ENCODE peak calls at places on chromosome 10, in five cellular contexts. V is upper lobe of left lung, C is A549, L is stomach, J is sigmoid colon. H is an unnamed sample.

GRCh38 chr10:15897282-15897681 is 37.0 kb upstream of the MINDY3 start:
- DNase-seq in V (no peak), C (peak; percentile 36), L (no peak), J (no peak), H (no peak)

GRCh38 chr10:131187886-131188285 is 123.6 kb downstream of the TCERG1L start:
- DNase-seq in V (no peak), C (no peak), L (no peak), J (no peak), H (no peak)

GRCh38 chr10:130479146-130479545 is 343.0 kb downstream of the GLRX3 start:
- DNase-seq in V (no peak), C (no peak), L (no peak), J (peak; percentile 32), H (no peak)

GRCh38 chr10:122154733-122155366 is 116.2 kb upstream of the BTBD16 start:
- DNase-seq in V (no peak), C (no peak), L (no peak), J (peak; percentile 82), H (no peak)

GRCh38 chr10:128078136-128078969 is 47.9 kb downstream of the MKI67 start:
- DNase-seq in V (peak; percentile 22), C (peak; percentile 46), L (no peak), J (peak; percentile 52), H (peak; percentile 28)

GRCh38 chr10:3945026-3945425 is 160.0 kb upstream of the KLF6 start:
- DNase-seq in V (no peak), C (no peak), L (no peak), J (no peak), H (no peak)

GRCh38 chr10:34102237-34102673 is 712.8 kb downstream of the PARD3 start:
- DNase-seq in V (no peak), C (no peak), L (no peak), J (peak; percentile 93), H (no peak)

GRCh38 chr10:43108951-43109350 is 29.3 kb upstream of the CSGALNACT2 start:
- DNase-seq in V (no peak), C (no peak), L (no peak), J (no peak), H (no peak)

GRCh38 chr10:22611425-22612111 is 102.8 kb downstream of the PIP4K2A start:
- DNase-seq in V (no peak), C (no peak), L (no peak), J (no peak), H (no peak)

GRCh38 chr10:105797234-105797890 is 1156.3 kb downstream of the SORCS3 start:
- DNase-seq in V (peak; percentile 24), C (peak; percentile 25), L (no peak), J (no peak), H (peak; percentile 8)

GRCh38 chr10:4131407-4132215 is 346.6 kb upstream of the KLF6 start:
- DNase-seq in V (no peak), C (peak; percentile 10), L (no peak), J (no peak), H (no peak)

GRCh38 chr10:88117227-88117626 is 253.8 kb downstream of the PTEN start:
- DNase-seq in V (no peak), C (no peak), L (no peak), J (no peak), H (no peak)

GRCh38 chr10:44437837-44438752 is 53.2 kb upstream of the CXCL12 start:
- DNase-seq in V (no peak), C (no peak), L (no peak), J (no peak), H (no peak)

GRCh38 chr10:89213191-89213808 is 6.2 kb upstream of the CH25H start:
- DNase-seq in V (no peak), C (peak; percentile 37), L (no peak), J (no peak), H (peak; percentile 13)

GRCh38 chr10:13563481-13564445 is 23.0 kb upstream of the PRPF18 start:
- DNase-seq in V (no peak), C (no peak), L (no peak), J (no peak), H (no peak)

GRCh38 chr10:117542706-117543244 is at the start of gene EMX2:
- DNase-seq in V (no peak), C (no peak), L (no peak), J (no peak), H (no peak)

GRCh38 chr10:54660397-54660796 is 140.6 kb downstream of the PCDH15 start:
- DNase-seq in V (no peak), C (no peak), L (no peak), J (no peak), H (no peak)

DNA sequence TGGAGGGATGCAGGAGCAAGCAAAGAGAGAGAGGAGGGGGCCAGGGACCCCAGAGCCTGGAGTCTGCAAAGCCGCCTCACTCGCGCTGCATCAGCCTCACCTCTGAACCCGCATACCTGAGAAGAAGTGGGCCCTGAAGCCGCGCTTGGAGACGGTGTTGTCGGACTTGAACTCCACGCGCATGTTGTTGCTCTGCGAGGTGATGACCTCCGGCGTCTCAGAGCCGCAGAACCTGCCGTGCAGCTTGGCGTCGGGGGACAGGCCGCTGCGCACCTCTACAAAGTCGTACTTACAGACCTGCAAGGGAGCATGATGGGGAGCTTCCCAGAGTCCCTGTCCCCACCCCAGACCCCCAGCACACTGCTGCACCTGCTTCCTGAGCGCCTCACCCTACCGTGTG is 25.7 kb upstream of the OPALIN start:
- DNase-seq in V (no peak), C (no peak), L (no peak), J (no peak), H (no peak)
- TF ChIP-seq EP300 in V (no peak), C (no peak), L (no peak), J (no peak), H (no peak)

GRCh38 chr10:30594077-30594476 is 35.5 kb downstream of the LYZL2 start:
- DNase-seq in V (no peak), C (no peak), L (no peak), J (no peak), H (no peak)
- TF ChIP-seq EP300 in V (no peak), C (no peak), L (no peak), J (no peak), H (no peak)

GRCh38 chr10:102763037-102763607 is 19.4 kb downstream of the WBP1L start:
- DNase-seq in V (no peak), C (no peak), L (no peak), J (no peak), H (no peak)
- TF ChIP-seq EP300 in V (no peak), C (no peak), L (no peak), J (no peak), H (no peak)

GRCh38 chr10:18516851-18517250 is 134.5 kb downstream of the NSUN6 start:
- DNase-seq in V (no peak), C (no peak), L (no peak), J (no peak), H (no peak)
- TF ChIP-seq EP300 in V (no peak), C (no peak), L (no peak), J (no peak), H (no peak)

GRCh38 chr10:132514841-132515521 is 22.6 kb upstream of the INPP5A start:
- DNase-seq in V (peak; percentile 21), C (no peak), L (peak; percentile 13), J (peak; percentile 70), H (no peak)
- TF ChIP-seq EP300 in V (no peak), C (no peak), L (no peak), J (no peak), H (no peak)

H was measured in HepG2.